ENCODE peak calls at places on chromosomes 1 and 21, in eight cellular contexts. O is fibroblast of lung; D is A549; S is psoas muscle; R is epithelial cell of prostate; H is kidney; E is CD8-positive, alpha-beta T cell; I is SK-N-SH. T is an unnamed sample.
A peak's percentile ranks its signal among the peaks of the same experiment; 100 is the strongest.

GRCh38 chr1:179941439-179941838 is 13.2 kb upstream of the CEP350 start:
- DNase-seq in R (no peak), S (no peak), H (no peak), D (no peak), E (no peak), O (no peak), I (no peak), T (no peak)

GRCh38 chr1:176531896-176532892 is 69.2 kb downstream of the PAPPA2 start:
- DNase-seq in D (no peak), E (no peak), H (no peak), I (no peak), S (no peak), O (no peak), R (no peak), T (no peak)

GRCh38 chr1:209747580-209748262 is 8.1 kb upstream of the TRAF3IP3 start:
- DNase-seq in I (no peak), H (peak; percentile 97), E (peak; percentile 65), D (peak; percentile 97), R (peak; percentile 95), O (peak; percentile 96), S (peak; percentile 92), T (peak; percentile 77)

GRCh38 chr1:232149302-232150201 is 480.4 kb downstream of the SIPA1L2 start:
- DNase-seq in H (no peak), D (peak; percentile 65), E (no peak), S (no peak), I (no peak), R (no peak), O (peak; percentile 78), T (no peak)

GRCh38 chr1:79982218-79982617 is 975.7 kb upstream of the ADGRL4 start:
- DNase-seq in R (no peak), I (no peak), O (peak; percentile 99), D (no peak), E (no peak), H (peak; percentile 39), S (peak; percentile 58), T (no peak)

GRCh38 chr1:11453742-11454442 is 25.1 kb upstream of the DISP3 start:
- DNase-seq in D (no peak), S (no peak), I (peak; percentile 80), O (no peak), E (no peak), R (no peak), H (no peak), T (no peak)

GRCh38 chr1:1969505-1969900 is 34.1 kb downstream of the CFAP74 start:
- DNase-seq in D (no peak), R (no peak), E (no peak), O (no peak), H (no peak), S (no peak), I (no peak), T (no peak)

GRCh38 chr21:34814529-34814951 is 145.7 kb downstream of the CLIC6 start:
- DNase-seq in E (no peak), S (no peak), H (no peak), D (no peak), O (no peak), R (no peak), I (peak; percentile 69), T (no peak)

GRCh38 chr1:42484382-42484781 is 21.3 kb downstream of the CCDC30 start:
- DNase-seq in E (no peak), S (no peak), H (no peak), R (peak; percentile 71), O (peak; percentile 76), D (peak; percentile 77), I (no peak), T (no peak)

GRCh38 chr21:37367301-37367757 is 756 bp downstream of the DYRK1A start:
- DNase-seq in E (no peak), R (no peak), H (peak; percentile 82), S (no peak), O (no peak), I (peak; percentile 66), D (no peak), T (peak; percentile 32)

GRCh38 chr1:150149490-150150453 is at the start of gene PLEKHO1:
- DNase-seq in O (peak; percentile 81), E (peak; percentile 81), I (peak; percentile 92), H (peak; percentile 93), D (peak; percentile 60), R (peak; percentile 12), S (peak; percentile 90), T (peak; percentile 85)

GRCh38 chr1:162107911-162108310 is 38.4 kb downstream of the NOS1AP start:
- DNase-seq in D (no peak), H (no peak), S (no peak), R (no peak), I (no peak), O (no peak), E (no peak), T (no peak)

GRCh38 chr1:200468264-200469001 is 58.6 kb upstream of the ZNF281 start:
- DNase-seq in S (no peak), R (no peak), D (no peak), O (no peak), E (no peak), H (no peak), I (no peak), T (no peak)

GRCh38 chr1:2414297-2414958 is 2.1 kb upstream of the PEX10 start:
- DNase-seq in I (peak; percentile 91), D (peak; percentile 57), S (peak; percentile 76), H (peak; percentile 91), O (peak; percentile 53), R (no peak), E (peak; percentile 76), T (peak; percentile 77)

GRCh38 chr1:47921935-47922415 is 75.2 kb downstream of the TRABD2B start:
- DNase-seq in S (no peak), R (no peak), I (peak; percentile 77), D (no peak), E (no peak), O (no peak), H (no peak), T (no peak)

GRCh38 chr1:154178006-154178405 is 13.9 kb downstream of the TPM3 start:
- DNase-seq in R (no peak), H (no peak), I (no peak), O (no peak), S (no peak), E (no peak), D (no peak), T (no peak)
- H3K27ac ChIP-seq in R (peak overlapping the region; percentile 40), H (no peak overlapping the region), I (no peak overlapping the region), O (no peak overlapping the region), S (no peak overlapping the region), E (no peak overlapping the region), D (no peak overlapping the region), T (peak overlapping the region; percentile 22)

GRCh38 chr1:24545673-24546072 is 10.2 kb upstream of the NCMAP start:
- DNase-seq in D (no peak), O (no peak), I (no peak), H (no peak), E (no peak), S (no peak), R (no peak), T (no peak)

GRCh38 chr1:24551290-24551859 is 4.5 kb upstream of the NCMAP start:
- DNase-seq in D (no peak), E (no peak), O (no peak), S (no peak), H (no peak), R (no peak), I (no peak), T (no peak)

GRCh38 chr1:24544239-24544638 is 11.6 kb upstream of the NCMAP start:
- DNase-seq in O (no peak), R (no peak), H (no peak), D (no peak), E (no peak), I (no peak), S (no peak), T (no peak)

GRCh38 chr1:24547195-24547594 is 8.7 kb upstream of the NCMAP start:
- DNase-seq in H (no peak), E (no peak), S (no peak), D (no peak), O (no peak), R (no peak), I (no peak), T (no peak)

GRCh38 chr1:24548070-24548469 is 7.8 kb upstream of the NCMAP start:
- DNase-seq in D (no peak), R (no peak), S (no peak), H (no peak), I (no peak), E (no peak), O (no peak), T (no peak)
- H3K27ac ChIP-seq in D (no peak overlapping the region), R (no peak overlapping the region), S (no peak overlapping the region), H (no peak overlapping the region), I (no peak overlapping the region), E (no peak overlapping the region), O (no peak overlapping the region), T (no peak overlapping the region)

DNA sequence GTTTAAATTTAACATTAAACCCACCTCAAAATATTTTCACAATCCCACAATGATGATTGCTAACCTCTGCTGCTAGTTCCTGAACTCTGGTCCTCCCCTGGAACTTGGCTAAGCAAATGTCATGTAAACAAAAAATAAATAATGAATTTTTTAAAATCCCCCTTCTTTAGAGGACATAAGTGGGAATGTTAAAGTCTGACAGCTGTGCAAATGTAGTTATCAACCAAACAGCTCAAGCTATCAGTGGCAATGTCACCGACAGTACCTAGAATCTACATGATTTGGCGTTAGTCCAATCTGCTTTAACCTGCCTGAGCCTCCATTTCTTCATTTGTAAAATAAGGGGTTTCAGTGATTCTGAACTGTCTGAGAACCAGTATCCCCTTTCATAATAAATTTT is 67.7 kb downstream of the GDAP2 start:
- DNase-seq in H (no peak), I (no peak), O (no peak), E (no peak), R (no peak), D (no peak), S (no peak), T (no peak)
- H3K27ac ChIP-seq in H (no peak overlapping the region), I (no peak overlapping the region), O (no peak overlapping the region), E (no peak overlapping the region), R (no peak overlapping the region), D (no peak overlapping the region), S (no peak overlapping the region), T (no peak overlapping the region)

GRCh38 chr1:5901150-5901549 is 91.1 kb downstream of the NPHP4 start:
- DNase-seq in D (no peak), S (no peak), I (no peak), H (no peak), E (no peak), R (no peak), O (no peak), T (no peak)

GRCh38 chr1:5897281-5897680 is 94.9 kb downstream of the NPHP4 start:
- DNase-seq in H (no peak), O (no peak), D (no peak), I (no peak), R (no peak), E (no peak), S (no peak), T (no peak)

GRCh38 chr1:5895446-5896406 is 96.5 kb downstream of the NPHP4 start:
- DNase-seq in R (no peak), E (no peak), H (peak; percentile 27), S (no peak), O (no peak), I (no peak), D (no peak), T (no peak)

GRCh38 chr1:5896706-5897105 is 95.5 kb downstream of the NPHP4 start:
- DNase-seq in H (no peak), R (no peak), D (no peak), O (no peak), S (no peak), E (no peak), I (no peak), T (no peak)

DNA sequence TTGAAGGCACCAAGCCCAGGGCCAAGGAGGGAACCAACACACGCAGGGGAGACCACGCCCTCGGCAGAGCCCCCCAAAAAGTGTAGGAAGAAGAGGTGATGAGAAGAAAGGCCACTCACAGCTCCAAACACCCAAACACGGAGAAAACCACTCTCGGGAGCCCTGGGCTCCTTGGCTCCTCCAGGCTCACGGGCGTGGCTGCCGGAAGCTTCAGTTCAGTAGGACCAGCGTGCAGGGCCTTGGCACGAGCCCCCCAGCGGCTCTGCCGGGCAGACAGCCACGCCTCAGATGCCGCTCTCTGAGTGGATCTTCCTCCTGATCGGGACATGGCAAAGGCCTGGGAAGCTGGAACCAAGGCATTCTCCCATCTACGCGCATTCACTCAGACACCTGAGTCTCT is 94.0 kb downstream of the NPHP4 start:
- DNase-seq in S (no peak), R (no peak), H (no peak), E (no peak), D (no peak), I (no peak), O (no peak), T (no peak)
- H3K27ac ChIP-seq in S (no peak overlapping the region), R (no peak overlapping the region), H (no peak overlapping the region), E (no peak overlapping the region), D (no peak overlapping the region), I (no peak overlapping the region), O (no peak overlapping the region), T (no peak overlapping the region)